ENCODE peak calls at places on chromosome 12, in eight cellular contexts. X is HFFc6; A is AG09309; L is fibroblast of pulmonary artery; J is heart right ventricle; I is gastrocnemius medialis; K is kidney; C is CD8-positive, alpha-beta T cell. E is an unnamed sample.
A peak's percentile ranks its signal among the peaks of the same experiment; 100 is the strongest.

GRCh38 chr12:40828593-40828990 is 136.4 kb downstream of the CNTN1 start:
- DNase-seq in A (no peak), X (no peak), L (no peak), C (no peak), I (no peak), K (no peak), J (no peak), E (no peak)

GRCh38 chr12:103879048-103879692 is 38.1 kb upstream of the NT5DC3 start:
- DNase-seq in C (no peak), L (no peak), I (no peak), X (no peak), J (no peak), K (no peak), A (no peak), E (no peak)

GRCh38 chr12:9331218-9331626 is 123.0 kb upstream of the PZP start:
- DNase-seq in X (peak; percentile 43), J (peak; percentile 34), I (no peak), K (peak; percentile 86), A (no peak), L (peak; percentile 63), C (peak; percentile 73), E (peak; percentile 26)

GRCh38 chr12:2678416-2678815 is 116.4 kb upstream of the FKBP4 start:
- DNase-seq in K (no peak), L (no peak), A (no peak), I (no peak), C (no peak), J (no peak), X (no peak), E (no peak)

GRCh38 chr12:3110579-3110978 is 33.4 kb downstream of the TSPAN9 start:
- DNase-seq in A (no peak), X (no peak), K (no peak), C (no peak), I (no peak), J (no peak), L (no peak), E (no peak)

GRCh38 chr12:108856428-108857157 is 790 bp downstream of the SSH1 start:
- DNase-seq in L (peak; percentile 80), K (peak; percentile 91), A (peak; percentile 79), I (peak; percentile 70), X (peak; percentile 85), J (peak; percentile 84), C (peak; percentile 67), E (no peak)

GRCh38 chr12:46268349-46268616 is 560 bp downstream of the SLC38A1 start:
- DNase-seq in J (no peak), I (no peak), K (no peak), X (no peak), L (peak; percentile 29), C (peak; percentile 51), A (no peak), E (no peak)

GRCh38 chr12:117792471-117792870 is 176.3 kb downstream of the KSR2 start:
- DNase-seq in I (peak; percentile 18), C (no peak), J (peak; percentile 12), L (no peak), K (no peak), A (no peak), X (no peak), E (no peak)

GRCh38 chr12:19095869-19096480 is 33.6 kb upstream of the PLEKHA5 start:
- DNase-seq in X (peak; percentile 5), L (peak; percentile 48), J (no peak), K (no peak), C (no peak), I (no peak), A (no peak), E (no peak)

GRCh38 chr12:52259850-52260249 is 14.6 kb upstream of the KRT86 start:
- DNase-seq in J (no peak), I (no peak), L (no peak), A (no peak), C (no peak), X (no peak), K (peak; percentile 23), E (no peak)

GRCh38 chr12:112252184-112252583 is 126.8 kb downstream of the TRAFD1 start:
- DNase-seq in X (no peak), J (no peak), L (peak; percentile 47), C (no peak), I (no peak), K (no peak), A (no peak), E (no peak)

GRCh38 chr12:48164456-48164855 is 7.1 kb upstream of the ASB8 start:
- DNase-seq in K (no peak), C (no peak), J (no peak), I (no peak), A (no peak), X (no peak), L (no peak), E (no peak)

GRCh38 chr12:94875525-94875924 is 128.0 kb downstream of the NDUFA12 start:
- DNase-seq in K (no peak), J (no peak), A (no peak), L (peak; percentile 17), I (no peak), C (no peak), X (no peak), E (peak; percentile 88)

GRCh38 chr12:55692631-55693322 is 14.9 kb downstream of the ITGA7 start:
- DNase-seq in L (no peak), J (no peak), K (no peak), A (no peak), X (no peak), C (no peak), I (no peak), E (no peak)

GRCh38 chr12:42262271-42262670 is 24.2 kb upstream of the YAF2 start:
- DNase-seq in C (no peak), X (no peak), I (no peak), L (no peak), J (no peak), A (no peak), K (no peak), E (no peak)

DNA sequence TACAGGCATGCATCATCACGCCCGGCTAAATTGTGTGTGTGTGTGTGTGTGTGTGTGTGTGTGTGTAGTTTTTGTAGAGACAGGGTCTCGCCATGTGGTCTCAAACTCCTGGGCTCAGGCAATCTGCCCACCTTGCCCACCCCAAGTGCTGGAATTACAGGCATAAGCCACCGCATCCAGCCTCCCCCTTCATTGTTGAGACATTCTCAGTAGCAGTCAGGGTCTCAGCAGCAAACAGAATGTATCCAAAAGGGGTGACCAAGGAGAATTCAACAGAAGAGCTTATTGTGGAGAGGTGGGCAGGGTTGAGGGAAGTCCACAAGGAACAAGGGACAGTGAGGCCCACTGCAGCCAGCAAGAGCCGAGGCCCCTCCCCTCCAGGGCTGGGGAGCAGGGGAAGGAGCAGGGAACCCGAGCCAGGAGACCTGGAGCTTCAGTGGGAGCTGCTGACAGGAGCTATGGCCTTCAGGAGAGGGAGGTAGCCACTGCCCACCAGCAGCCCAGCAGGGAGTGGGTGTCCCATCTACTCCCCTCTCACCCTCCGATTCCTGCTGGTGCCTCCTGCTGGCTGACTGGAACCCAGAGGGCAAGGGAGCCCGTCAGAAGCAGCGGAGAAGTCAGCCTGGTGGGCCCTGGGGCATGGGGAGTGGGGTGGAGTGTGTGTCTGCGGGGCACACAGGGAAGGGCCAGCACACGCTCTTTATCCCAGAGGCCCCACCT is 37.1 kb upstream of the PLEKHG6 start:
- DNase-seq in C (no peak), X (no peak), J (no peak), A (no peak), K (peak; percentile 75), L (no peak), I (no peak), E (no peak)
- TF ChIP-seq CTCF in C (no peak), X (peak; percentile 30), J (no peak), A (no peak), K (no peak), L (peak; percentile 10), I (no peak), E (no peak)

GRCh38 chr12:54193437-54193836 is 4.7 kb upstream of the SMUG1 start:
- DNase-seq in X (no peak), I (no peak), J (no peak), C (no peak), K (no peak), A (no peak), L (no peak), E (no peak)

GRCh38 chr12:54191550-54192022 is 2.8 kb upstream of the SMUG1 start:
- DNase-seq in L (peak; percentile 90), I (peak; percentile 66), K (peak; percentile 92), X (peak; percentile 55), J (peak; percentile 80), A (peak; percentile 29), C (peak; percentile 81), E (no peak)

GRCh38 chr12:54189198-54189539 is 384 bp upstream of the SMUG1 start:
- DNase-seq in A (no peak), X (no peak), L (no peak), K (no peak), C (no peak), I (no peak), J (no peak), E (no peak)

GRCh38 chr12:54195080-54195479 is 6.3 kb upstream of the SMUG1 start:
- DNase-seq in X (no peak), K (no peak), A (no peak), C (no peak), J (no peak), L (no peak), I (no peak), E (no peak)

GRCh38 chr12:54191126-54191525 is 2.3 kb upstream of the SMUG1 start:
- DNase-seq in J (no peak), C (no peak), I (no peak), K (no peak), A (no peak), X (no peak), L (no peak), E (no peak)
- TF ChIP-seq CTCF in J (no peak), C (no peak), I (no peak), K (no peak), A (no peak), X (no peak), L (no peak), E (no peak)

DNA sequence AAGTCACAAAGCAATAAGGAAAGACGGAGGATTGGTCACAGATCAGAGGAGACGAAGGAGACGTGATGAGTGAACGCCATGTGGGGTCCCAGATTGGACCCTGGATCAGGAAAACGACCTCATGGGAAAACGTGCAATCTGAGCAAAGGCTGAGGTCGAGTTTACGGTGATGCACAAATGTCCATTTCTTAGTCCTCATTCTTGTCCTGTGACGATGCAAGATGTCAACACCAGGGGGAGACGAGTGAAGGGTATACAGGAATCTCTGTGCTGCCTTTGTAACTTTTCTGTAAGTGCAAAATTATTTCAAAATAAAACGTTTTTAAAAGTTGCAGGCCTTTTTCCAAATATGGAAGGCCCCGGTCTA is 329.8 kb downstream of the MED13L start:
- DNase-seq in L (no peak), A (no peak), I (no peak), J (no peak), C (no peak), K (no peak), X (no peak), E (no peak)
- TF ChIP-seq CTCF in L (peak; percentile 21), A (no peak), I (no peak), J (no peak), C (no peak), K (no peak), X (no peak), E (no peak)

DNA sequence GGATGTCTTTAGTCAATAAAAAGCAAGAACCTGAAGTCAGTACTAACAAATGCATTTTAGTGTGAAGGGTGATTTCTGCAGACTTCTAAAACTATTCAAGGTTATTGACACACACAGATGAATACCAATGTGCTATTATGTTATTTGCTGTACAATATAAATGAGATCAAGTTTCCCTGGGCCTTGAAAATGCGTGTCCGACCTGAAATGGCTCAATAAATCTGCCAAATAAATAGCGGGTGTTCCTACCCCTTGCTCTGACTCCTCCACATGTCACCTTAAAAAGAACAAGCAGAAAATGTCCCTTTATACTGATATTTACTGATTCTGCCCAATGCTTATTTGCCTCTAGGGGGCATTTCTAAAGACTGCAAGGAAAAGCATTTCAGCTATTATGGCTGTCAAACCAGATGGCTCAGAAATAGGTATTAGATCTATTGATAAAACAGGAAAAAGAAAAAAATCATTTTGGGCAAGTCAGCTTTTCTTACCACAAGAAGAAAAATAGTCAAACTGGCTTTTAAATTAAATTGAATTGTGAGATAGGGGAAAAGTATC is 367.3 kb upstream of the KITLG start:
- DNase-seq in J (no peak), A (no peak), X (no peak), I (no peak), L (no peak), K (no peak), C (no peak), E (no peak)
- TF ChIP-seq CTCF in J (no peak), A (no peak), X (peak; percentile 55), I (no peak), L (peak; percentile 4), K (no peak), C (no peak), E (no peak)

E was measured in GM12864.